ENCODE peak calls at places on chromosome 14, in ten cellular contexts. One of them, this sample, is unnamed.
A peak's percentile ranks its signal among the peaks of the same experiment; 100 is the strongest.

GRCh38 chr14:68047910-68048309 is 228.3 kb downstream of the RAD51B start:
- DNase-seq in psoas muscle: no peak
- DNase-seq in uterus: no peak
- DNase-seq in ovary: no peak
- DNase-seq in esophagus muscularis mucosa: no peak
- DNase-seq in WERI-Rb-1: no peak
- DNase-seq in heart right ventricle: no peak
- DNase-seq in A673: no peak
- DNase-seq in AG04450: peak; percentile 6
- DNase-seq in breast epithelium: no peak
- DNase-seq in this sample: no peak

GRCh38 chr14:21073921-21074320 is 3.8 kb downstream of the ARHGEF40 start:
- DNase-seq in breast epithelium: no peak
- DNase-seq in psoas muscle: no peak
- DNase-seq in ovary: no peak
- DNase-seq in WERI-Rb-1: no peak
- DNase-seq in A673: no peak
- DNase-seq in uterus: no peak
- DNase-seq in esophagus muscularis mucosa: no peak
- DNase-seq in AG04450: no peak
- DNase-seq in heart right ventricle: no peak
- DNase-seq in this sample: no peak

GRCh38 chr14:23071244-23071974 is 14.1 kb upstream of the CDH24 start:
- DNase-seq in A673: peak; percentile 96
- DNase-seq in breast epithelium: peak; percentile 81
- DNase-seq in ovary: peak; percentile 80
- DNase-seq in AG04450: peak; percentile 82
- DNase-seq in uterus: peak; percentile 84
- DNase-seq in heart right ventricle: peak; percentile 87
- DNase-seq in esophagus muscularis mucosa: peak; percentile 97
- DNase-seq in psoas muscle: peak; percentile 92
- DNase-seq in WERI-Rb-1: peak; percentile 94
- DNase-seq in this sample: peak; percentile 85

GRCh38 chr14:38255408-38255672 is 553 bp downstream of the CLEC14A start:
- DNase-seq in esophagus muscularis mucosa: no peak
- DNase-seq in WERI-Rb-1: no peak
- DNase-seq in uterus: no peak
- DNase-seq in A673: no peak
- DNase-seq in AG04450: no peak
- DNase-seq in psoas muscle: peak; percentile 53
- DNase-seq in heart right ventricle: peak; percentile 15
- DNase-seq in breast epithelium: no peak
- DNase-seq in ovary: no peak
- DNase-seq in this sample: no peak

GRCh38 chr14:24965934-24966593 is 83.9 kb downstream of the STXBP6 start:
- DNase-seq in uterus: no peak
- DNase-seq in psoas muscle: no peak
- DNase-seq in heart right ventricle: peak; percentile 24
- DNase-seq in AG04450: no peak
- DNase-seq in A673: peak; percentile 7
- DNase-seq in esophagus muscularis mucosa: no peak
- DNase-seq in WERI-Rb-1: no peak
- DNase-seq in breast epithelium: no peak
- DNase-seq in ovary: no peak
- DNase-seq in this sample: no peak

GRCh38 chr14:88346048-88346639 is 23.1 kb upstream of the KCNK10 start:
- DNase-seq in A673: no peak
- DNase-seq in WERI-Rb-1: no peak
- DNase-seq in heart right ventricle: no peak
- DNase-seq in ovary: no peak
- DNase-seq in breast epithelium: no peak
- DNase-seq in esophagus muscularis mucosa: no peak
- DNase-seq in uterus: no peak
- DNase-seq in psoas muscle: no peak
- DNase-seq in AG04450: no peak
- DNase-seq in this sample: no peak

GRCh38 chr14:92926931-92927330 is 4.0 kb downstream of the CHGA start:
- DNase-seq in AG04450: no peak
- DNase-seq in heart right ventricle: no peak
- DNase-seq in esophagus muscularis mucosa: no peak
- DNase-seq in psoas muscle: no peak
- DNase-seq in breast epithelium: no peak
- DNase-seq in A673: no peak
- DNase-seq in uterus: no peak
- DNase-seq in ovary: no peak
- DNase-seq in WERI-Rb-1: no peak
- DNase-seq in this sample: no peak

GRCh38 chr14:105979446-105979845 is 453.1 kb downstream of the TMEM121 start:
- DNase-seq in uterus: no peak
- DNase-seq in heart right ventricle: no peak
- DNase-seq in breast epithelium: no peak
- DNase-seq in ovary: no peak
- DNase-seq in WERI-Rb-1: no peak
- DNase-seq in esophagus muscularis mucosa: no peak
- DNase-seq in A673: no peak
- DNase-seq in AG04450: no peak
- DNase-seq in psoas muscle: no peak
- DNase-seq in this sample: no peak

GRCh38 chr14:50003213-50004021 is 110.5 kb downstream of the ARF6 start:
- DNase-seq in heart right ventricle: peak; percentile 80
- DNase-seq in A673: peak; percentile 55
- DNase-seq in WERI-Rb-1: peak; percentile 73
- DNase-seq in esophagus muscularis mucosa: peak; percentile 95
- DNase-seq in psoas muscle: peak; percentile 90
- DNase-seq in AG04450: no peak
- DNase-seq in breast epithelium: peak; percentile 75
- DNase-seq in ovary: peak; percentile 73
- DNase-seq in uterus: peak; percentile 81
- DNase-seq in this sample: peak; percentile 87

GRCh38 chr14:22099942-22100763 is 426.5 kb upstream of the OR4E1 start:
- DNase-seq in uterus: peak; percentile 74
- DNase-seq in psoas muscle: peak; percentile 73
- DNase-seq in A673: peak; percentile 89
- DNase-seq in WERI-Rb-1: peak; percentile 29
- DNase-seq in AG04450: peak; percentile 8
- DNase-seq in breast epithelium: no peak
- DNase-seq in esophagus muscularis mucosa: no peak
- DNase-seq in ovary: peak; percentile 63
- DNase-seq in heart right ventricle: peak; percentile 55
- DNase-seq in this sample: peak; percentile 38

GRCh38 chr14:32374155-32374554 is 45.1 kb downstream of the AKAP6 start:
- DNase-seq in AG04450: no peak
- DNase-seq in uterus: no peak
- DNase-seq in esophagus muscularis mucosa: no peak
- DNase-seq in heart right ventricle: no peak
- DNase-seq in A673: no peak
- DNase-seq in ovary: no peak
- DNase-seq in psoas muscle: no peak
- DNase-seq in WERI-Rb-1: no peak
- DNase-seq in breast epithelium: no peak
- DNase-seq in this sample: no peak

GRCh38 chr14:92513966-92514843 is 624 bp downstream of the RIN3 start:
- DNase-seq in WERI-Rb-1: no peak
- DNase-seq in heart right ventricle: no peak
- DNase-seq in breast epithelium: no peak
- DNase-seq in esophagus muscularis mucosa: no peak
- DNase-seq in ovary: peak; percentile 41
- DNase-seq in uterus: peak; percentile 31
- DNase-seq in A673: no peak
- DNase-seq in psoas muscle: no peak
- DNase-seq in AG04450: no peak
- DNase-seq in this sample: no peak

GRCh38 chr14:60051690-60052324 is 39.9 kb upstream of the PCNX4 start:
- DNase-seq in AG04450: no peak
- DNase-seq in A673: peak; percentile 2
- DNase-seq in psoas muscle: no peak
- DNase-seq in WERI-Rb-1: no peak
- DNase-seq in ovary: no peak
- DNase-seq in heart right ventricle: no peak
- DNase-seq in uterus: no peak
- DNase-seq in breast epithelium: no peak
- DNase-seq in esophagus muscularis mucosa: no peak
- DNase-seq in this sample: no peak

GRCh38 chr14:106141242-106142220 is 615.1 kb downstream of the TMEM121 start:
- DNase-seq in AG04450: no peak
- DNase-seq in heart right ventricle: no peak
- DNase-seq in breast epithelium: no peak
- DNase-seq in A673: peak; percentile 13
- DNase-seq in psoas muscle: peak; percentile 46
- DNase-seq in uterus: no peak
- DNase-seq in esophagus muscularis mucosa: peak; percentile 39
- DNase-seq in ovary: peak; percentile 20
- DNase-seq in WERI-Rb-1: peak; percentile 17
- DNase-seq in this sample: no peak

GRCh38 chr14:76135722-76136121 is 16.0 kb upstream of the GPATCH2L start:
- DNase-seq in WERI-Rb-1: no peak
- DNase-seq in uterus: no peak
- DNase-seq in breast epithelium: no peak
- DNase-seq in AG04450: no peak
- DNase-seq in A673: no peak
- DNase-seq in ovary: no peak
- DNase-seq in esophagus muscularis mucosa: no peak
- DNase-seq in psoas muscle: no peak
- DNase-seq in heart right ventricle: no peak
- DNase-seq in this sample: no peak

GRCh38 chr14:76138119-76138757 is 13.5 kb upstream of the GPATCH2L start:
- DNase-seq in AG04450: no peak
- DNase-seq in ovary: no peak
- DNase-seq in psoas muscle: no peak
- DNase-seq in esophagus muscularis mucosa: no peak
- DNase-seq in WERI-Rb-1: no peak
- DNase-seq in A673: no peak
- DNase-seq in uterus: no peak
- DNase-seq in heart right ventricle: no peak
- DNase-seq in breast epithelium: no peak
- DNase-seq in this sample: no peak

GRCh38 chr14:76133103-76133502 is 18.6 kb upstream of the GPATCH2L start:
- DNase-seq in heart right ventricle: no peak
- DNase-seq in psoas muscle: no peak
- DNase-seq in uterus: no peak
- DNase-seq in breast epithelium: no peak
- DNase-seq in ovary: no peak
- DNase-seq in A673: peak; percentile 64
- DNase-seq in esophagus muscularis mucosa: no peak
- DNase-seq in AG04450: no peak
- DNase-seq in WERI-Rb-1: no peak
- DNase-seq in this sample: no peak

GRCh38 chr14:76138758-76139723 is 12.7 kb upstream of the GPATCH2L start:
- DNase-seq in breast epithelium: no peak
- DNase-seq in WERI-Rb-1: no peak
- DNase-seq in esophagus muscularis mucosa: no peak
- DNase-seq in A673: peak; percentile 27
- DNase-seq in heart right ventricle: no peak
- DNase-seq in uterus: no peak
- DNase-seq in ovary: no peak
- DNase-seq in psoas muscle: no peak
- DNase-seq in AG04450: no peak
- DNase-seq in this sample: no peak

DNA sequence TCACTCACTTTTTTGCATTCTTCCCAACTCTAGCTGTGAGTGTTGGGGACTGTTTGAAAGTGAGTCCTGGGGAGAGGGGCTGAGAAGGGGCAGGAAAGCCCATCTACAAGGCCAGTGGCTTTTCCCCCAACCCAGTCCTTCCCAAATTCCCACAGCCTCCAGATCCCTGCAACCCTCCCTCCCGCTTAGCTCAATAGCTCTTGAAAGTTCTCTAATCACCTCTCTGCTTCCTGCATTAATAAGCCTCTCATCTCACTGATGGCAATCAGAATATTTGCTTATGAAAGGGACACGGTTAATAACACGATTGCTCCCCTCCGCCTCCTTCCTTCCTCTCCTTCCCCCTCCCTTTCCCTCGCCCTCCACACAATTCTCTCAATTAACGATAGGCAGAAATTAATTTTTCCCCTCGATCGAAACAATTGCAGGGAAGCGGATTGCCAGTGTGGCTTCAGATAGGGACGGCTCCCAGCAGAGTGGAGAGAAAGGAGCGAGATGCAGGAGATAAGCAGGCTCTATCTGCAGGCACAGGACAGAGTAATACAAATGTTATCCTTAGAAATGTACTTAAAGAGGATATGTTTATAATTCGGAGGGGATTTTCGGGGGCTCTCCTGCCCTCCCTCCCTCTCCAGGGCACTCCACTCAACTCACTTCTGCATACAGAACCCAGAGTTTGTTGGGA is 15.1 kb upstream of the GPATCH2L start:
- DNase-seq in uterus: no peak
- DNase-seq in ovary: no peak
- DNase-seq in A673: no peak
- DNase-seq in WERI-Rb-1: no peak
- DNase-seq in AG04450: no peak
- DNase-seq in esophagus muscularis mucosa: no peak
- DNase-seq in psoas muscle: no peak
- DNase-seq in breast epithelium: no peak
- DNase-seq in heart right ventricle: no peak
- DNase-seq in this sample: no peak
- H3K27me3 ChIP-seq in uterus: no peaks in the 10 kb centered on the region
- H3K27me3 ChIP-seq in ovary: no peaks in the 10 kb centered on the region
- H3K27me3 ChIP-seq in A673: peaks cover 98% of the 10 kb centered on the region
- H3K27me3 ChIP-seq in WERI-Rb-1: no peaks in the 10 kb centered on the region
- H3K27me3 ChIP-seq in AG04450: peaks cover 52% of the 10 kb centered on the region
- H3K27me3 ChIP-seq in esophagus muscularis mucosa: peaks cover 80% of the 10 kb centered on the region
- H3K27me3 ChIP-seq in psoas muscle: peaks cover 87% of the 10 kb centered on the region
- H3K27me3 ChIP-seq in breast epithelium: no peaks in the 10 kb centered on the region
- H3K27me3 ChIP-seq in heart right ventricle: no peaks in the 10 kb centered on the region
- H3K27me3 ChIP-seq in this sample: peaks cover 2% of the 10 kb centered on the region

GRCh38 chr14:86646688-86647687 is 1117.0 kb downstream of the FLRT2 start:
- DNase-seq in ovary: no peak
- DNase-seq in breast epithelium: no peak
- DNase-seq in A673: peak; percentile 23
- DNase-seq in uterus: no peak
- DNase-seq in heart right ventricle: no peak
- DNase-seq in psoas muscle: no peak
- DNase-seq in AG04450: no peak
- DNase-seq in esophagus muscularis mucosa: no peak
- DNase-seq in WERI-Rb-1: no peak
- DNase-seq in this sample: no peak
- TF ChIP-seq CTCF in ovary: no peak
- TF ChIP-seq CTCF in breast epithelium: no peak
- TF ChIP-seq CTCF in A673: peak; percentile 35
- TF ChIP-seq CTCF in uterus: no peak
- TF ChIP-seq CTCF in heart right ventricle: no peak
- TF ChIP-seq CTCF in psoas muscle: no peak
- TF ChIP-seq CTCF in AG04450: no peak
- TF ChIP-seq CTCF in esophagus muscularis mucosa: no peak
- TF ChIP-seq CTCF in WERI-Rb-1: peak; percentile 28
- TF ChIP-seq CTCF in this sample: no peak

GRCh38 chr14:89416002-89416995 is 734 bp downstream of the FOXN3 start:
- DNase-seq in A673: peak; percentile 97
- DNase-seq in psoas muscle: peak; percentile 99
- DNase-seq in AG04450: peak; percentile 96
- DNase-seq in esophagus muscularis mucosa: peak; percentile 100
- DNase-seq in ovary: peak; percentile 98
- DNase-seq in WERI-Rb-1: peak; percentile 98
- DNase-seq in breast epithelium: peak; percentile 99
- DNase-seq in uterus: peak; percentile 99
- DNase-seq in heart right ventricle: peak; percentile 100
- DNase-seq in this sample: peak; percentile 100
- H3K27ac ChIP-seq in A673: peak overlapping the region; percentile 54
- H3K27ac ChIP-seq in psoas muscle: peak overlapping the region; percentile 96
- H3K27ac ChIP-seq in AG04450: peak overlapping the region; percentile 85
- H3K27ac ChIP-seq in esophagus muscularis mucosa: peak overlapping the region; percentile 96
- H3K27ac ChIP-seq in ovary: peak overlapping the region; percentile 82
- H3K27ac ChIP-seq in WERI-Rb-1: no peak overlapping the region
- H3K27ac ChIP-seq in breast epithelium: peak overlapping the region; percentile 100
- H3K27ac ChIP-seq in uterus: peak overlapping the region; percentile 99
- H3K27ac ChIP-seq in heart right ventricle: peak overlapping the region; percentile 94
- H3K27ac ChIP-seq in this sample: peak overlapping the region; percentile 99

GRCh38 chr14:78196323-78196722 is 26.1 kb downstream of the NRXN3 start:
- DNase-seq in ovary: no peak
- DNase-seq in A673: no peak
- DNase-seq in heart right ventricle: no peak
- DNase-seq in esophagus muscularis mucosa: no peak
- DNase-seq in AG04450: no peak
- DNase-seq in breast epithelium: no peak
- DNase-seq in psoas muscle: no peak
- DNase-seq in uterus: no peak
- DNase-seq in WERI-Rb-1: peak; percentile 11
- DNase-seq in this sample: no peak
- H3K27me3 ChIP-seq in ovary: no peaks in the 10 kb centered on the region
- H3K27me3 ChIP-seq in A673: no peaks in the 10 kb centered on the region
- H3K27me3 ChIP-seq in heart right ventricle: no peaks in the 10 kb centered on the region
- H3K27me3 ChIP-seq in esophagus muscularis mucosa: no peaks in the 10 kb centered on the region
- H3K27me3 ChIP-seq in AG04450: no peaks in the 10 kb centered on the region
- H3K27me3 ChIP-seq in breast epithelium: no peaks in the 10 kb centered on the region
- H3K27me3 ChIP-seq in psoas muscle: peaks cover under 1% of the 10 kb centered on the region
- H3K27me3 ChIP-seq in uterus: no peaks in the 10 kb centered on the region
- H3K27me3 ChIP-seq in WERI-Rb-1: no peaks in the 10 kb centered on the region
- H3K27me3 ChIP-seq in this sample: no peaks in the 10 kb centered on the region